ENCODE peak calls at places on chromosome 3, in five cellular contexts. One of them, this sample, is unnamed.
A peak's percentile ranks its signal among the peaks of the same experiment; 100 is the strongest.

GRCh38 chr3:73656241-73656890 is 31.6 kb upstream of the PDZRN3 start:
- DNase-seq in endothelial cell: no peak
- DNase-seq in activated gamma-delta T cell treated with anti-CD3 and anti-CD28 coated beads, Interleukin-2, amount 50 U/mL, for 16 hours: no peak
- DNase-seq in left cardiac atrium: no peak
- DNase-seq in RPMI7951: peak; percentile 35
- DNase-seq in this sample: no peak

GRCh38 chr3:158453004-158453403 is 118.0 kb upstream of the MLF1 start:
- DNase-seq in RPMI7951: no peak
- DNase-seq in endothelial cell: no peak
- DNase-seq in left cardiac atrium: no peak
- DNase-seq in activated gamma-delta T cell treated with anti-CD3 and anti-CD28 coated beads, Interleukin-2, amount 50 U/mL, for 16 hours: no peak
- DNase-seq in this sample: no peak

GRCh38 chr3:172717493-172718088 is 6.7 kb upstream of the NCEH1 start:
- DNase-seq in left cardiac atrium: no peak
- DNase-seq in endothelial cell: no peak
- DNase-seq in activated gamma-delta T cell treated with anti-CD3 and anti-CD28 coated beads, Interleukin-2, amount 50 U/mL, for 16 hours: no peak
- DNase-seq in RPMI7951: peak; percentile 47
- DNase-seq in this sample: no peak

GRCh38 chr3:165954171-165954570 is 116.9 kb upstream of the BCHE start:
- DNase-seq in activated gamma-delta T cell treated with anti-CD3 and anti-CD28 coated beads, Interleukin-2, amount 50 U/mL, for 16 hours: no peak
- DNase-seq in left cardiac atrium: no peak
- DNase-seq in RPMI7951: no peak
- DNase-seq in endothelial cell: no peak
- DNase-seq in this sample: no peak

GRCh38 chr3:46908294-46908985 is 30.9 kb downstream of the PTH1R start:
- DNase-seq in endothelial cell: no peak
- DNase-seq in left cardiac atrium: peak; percentile 43
- DNase-seq in activated gamma-delta T cell treated with anti-CD3 and anti-CD28 coated beads, Interleukin-2, amount 50 U/mL, for 16 hours: no peak
- DNase-seq in RPMI7951: peak; percentile 53
- DNase-seq in this sample: no peak

GRCh38 chr3:48881652-48882114 is 17.0 kb downstream of the SLC25A20 start:
- DNase-seq in activated gamma-delta T cell treated with anti-CD3 and anti-CD28 coated beads, Interleukin-2, amount 50 U/mL, for 16 hours: no peak
- DNase-seq in endothelial cell: no peak
- DNase-seq in left cardiac atrium: no peak
- DNase-seq in RPMI7951: no peak
- DNase-seq in this sample: no peak

GRCh38 chr3:6025032-6025431 is 835.9 kb upstream of the GRM7 start:
- DNase-seq in RPMI7951: no peak
- DNase-seq in left cardiac atrium: no peak
- DNase-seq in activated gamma-delta T cell treated with anti-CD3 and anti-CD28 coated beads, Interleukin-2, amount 50 U/mL, for 16 hours: no peak
- DNase-seq in endothelial cell: no peak
- DNase-seq in this sample: no peak

GRCh38 chr3:65019412-65020093 is 331.8 kb upstream of the ADAMTS9 start:
- DNase-seq in RPMI7951: no peak
- DNase-seq in activated gamma-delta T cell treated with anti-CD3 and anti-CD28 coated beads, Interleukin-2, amount 50 U/mL, for 16 hours: no peak
- DNase-seq in left cardiac atrium: no peak
- DNase-seq in endothelial cell: no peak
- DNase-seq in this sample: no peak

GRCh38 chr3:144770813-144771400 is 799.3 kb downstream of the DIPK2A start:
- DNase-seq in RPMI7951: no peak
- DNase-seq in activated gamma-delta T cell treated with anti-CD3 and anti-CD28 coated beads, Interleukin-2, amount 50 U/mL, for 16 hours: no peak
- DNase-seq in endothelial cell: no peak
- DNase-seq in left cardiac atrium: no peak
- DNase-seq in this sample: no peak